ENCODE peak calls at places on chromosomes 2 and 18, in nine cellular contexts. D, U, K, E, T, I, J, H and M are unnamed samples.

GRCh38 chr2:182950546-182950945 is 84.1 kb upstream of the FRZB start:
- DNase-seq in T (no peak), I (no peak), H (no peak), J (no peak), D (no peak), E (no peak), K (no peak), U (no peak), M (no peak)

GRCh38 chr2:159735648-159736047 is 23.3 kb downstream of the MARCHF7 start:
- DNase-seq in K (no peak), T (no peak), U (no peak), D (no peak), E (no peak), H (no peak), I (no peak), J (no peak), M (no peak)

GRCh38 chr2:202046577-202046976 is 12.9 kb downstream of the FZD7 start:
- DNase-seq in I (no peak), H (no peak), J (no peak), E (no peak), D (no peak), U (no peak), K (no peak), T (no peak), M (no peak)

GRCh38 chr2:187500585-187501359 is 52.7 kb upstream of the CALCRL start:
- DNase-seq in H (no peak), D (no peak), U (peak; percentile 65), J (no peak), I (no peak), E (peak; percentile 84), K (no peak), T (no peak), M (no peak)

GRCh38 chr2:165793779-165794519 is at the start of gene GALNT3:
- DNase-seq in U (no peak), H (peak; percentile 94), K (no peak), T (peak; percentile 92), D (no peak), I (peak; percentile 22), J (peak; percentile 91), E (no peak), M (no peak)

GRCh38 chr2:172442072-172442895 is 14.9 kb downstream of the ITGA6 start:
- DNase-seq in K (peak; percentile 52), H (peak; percentile 87), T (peak; percentile 36), E (peak; percentile 97), J (no peak), U (peak; percentile 75), I (no peak), D (peak; percentile 62), M (peak; percentile 62)

GRCh38 chr2:74712223-74713053 is 58.4 kb downstream of the SEMA4F start:
- DNase-seq in I (no peak), E (no peak), T (no peak), J (no peak), K (no peak), H (no peak), D (no peak), U (no peak), M (no peak)

GRCh38 chr2:232941400-232941799 is 71.3 kb downstream of the SNORC start:
- DNase-seq in D (no peak), H (no peak), I (no peak), T (no peak), E (no peak), J (peak; percentile 1), U (no peak), K (no peak), M (no peak)

GRCh38 chr2:96546797-96547196 is 10.2 kb downstream of the ARID5A start:
- DNase-seq in E (no peak), I (no peak), D (no peak), K (no peak), U (no peak), T (no peak), H (no peak), J (no peak), M (no peak)

GRCh38 chr2:18749912-18750526 is 160.7 kb upstream of the NT5C1B start:
- DNase-seq in J (no peak), D (peak; percentile 36), E (peak; percentile 66), H (peak; percentile 49), T (peak; percentile 67), I (peak; percentile 53), K (peak; percentile 73), U (peak; percentile 65), M (peak; percentile 4)

GRCh38 chr2:21415234-21415633 is 291.5 kb downstream of the TDRD15 start:
- DNase-seq in K (no peak), T (no peak), H (no peak), D (no peak), U (peak; percentile 23), I (no peak), J (no peak), E (no peak), M (no peak)

GRCh38 chr2:127024769-127025356 is 82.1 kb downstream of the BIN1 start:
- DNase-seq in T (no peak), E (peak; percentile 40), K (peak; percentile 39), J (peak; percentile 85), I (no peak), U (no peak), H (peak; percentile 33), D (no peak), M (no peak)

GRCh38 chr18:44915661-44916060 is 235.0 kb downstream of the SETBP1 start:
- DNase-seq in H (no peak), D (no peak), E (no peak), T (no peak), U (no peak), K (no peak), J (no peak), I (no peak), M (no peak)

GRCh38 chr2:157627594-157628281 is 926 bp downstream of the ACVR1C start:
- DNase-seq in K (no peak), U (no peak), I (peak; percentile 28), D (no peak), E (peak; percentile 3), T (no peak), H (peak; percentile 82), J (no peak), M (no peak)

GRCh38 chr2:157625311-157625710 is 3.4 kb downstream of the ACVR1C start:
- DNase-seq in H (no peak), J (no peak), I (no peak), E (no peak), D (no peak), U (no peak), T (no peak), K (no peak), M (no peak)

GRCh38 chr2:157628282-157628531 is 457 bp downstream of the ACVR1C start:
- DNase-seq in U (no peak), H (peak; percentile 32), D (no peak), T (no peak), E (no peak), I (peak; percentile 9), K (no peak), J (no peak), M (no peak)

GRCh38 chr2:157628532-157629415 is at the start of gene ACVR1C:
- DNase-seq in J (peak; percentile 85), K (peak; percentile 15), U (peak; percentile 84), T (peak; percentile 50), E (peak; percentile 37), H (peak; percentile 90), I (peak; percentile 52), D (peak; percentile 38), M (peak; percentile 50)
- TF ChIP-seq POLR2A in J (no peak), K (no peak), U (no peak), T (no peak), E (no peak), H (peak; percentile 74), I (no peak), D (no peak), M (no peak)

GRCh38 chr2:191688934-191689695 is 11.2 kb downstream of the NABP1 start:
- DNase-seq in T (no peak), U (peak; percentile 76), H (no peak), I (no peak), E (peak; percentile 80), D (no peak), K (no peak), J (no peak), M (no peak)
- TF ChIP-seq POLR2A in T (no peak), U (no peak), H (no peak), I (no peak), E (no peak), D (no peak), K (peak; percentile 10), J (no peak), M (no peak)

GRCh38 chr18:62522178-62522509 is 681 bp upstream of the ZCCHC2 start:
- DNase-seq in E (no peak), J (no peak), D (no peak), U (no peak), K (no peak), T (no peak), I (no peak), H (no peak), M (no peak)

GRCh38 chr18:62523631-62524442 is 1.0 kb downstream of the ZCCHC2 start:
- DNase-seq in E (peak; percentile 52), U (no peak), H (peak; percentile 48), J (peak; percentile 91), K (peak; percentile 50), I (peak; percentile 48), T (peak; percentile 27), D (peak; percentile 57), M (no peak)

GRCh38 chr18:62523255-62523588 is 397 bp downstream of the ZCCHC2 start:
- DNase-seq in K (no peak), E (no peak), U (no peak), J (no peak), T (no peak), I (no peak), D (no peak), H (no peak), M (no peak)

GRCh38 chr18:62521588-62521987 is 1.2 kb upstream of the ZCCHC2 start:
- DNase-seq in H (no peak), J (no peak), K (no peak), T (no peak), U (peak; percentile 56), I (no peak), D (no peak), E (no peak), M (no peak)

DNA sequence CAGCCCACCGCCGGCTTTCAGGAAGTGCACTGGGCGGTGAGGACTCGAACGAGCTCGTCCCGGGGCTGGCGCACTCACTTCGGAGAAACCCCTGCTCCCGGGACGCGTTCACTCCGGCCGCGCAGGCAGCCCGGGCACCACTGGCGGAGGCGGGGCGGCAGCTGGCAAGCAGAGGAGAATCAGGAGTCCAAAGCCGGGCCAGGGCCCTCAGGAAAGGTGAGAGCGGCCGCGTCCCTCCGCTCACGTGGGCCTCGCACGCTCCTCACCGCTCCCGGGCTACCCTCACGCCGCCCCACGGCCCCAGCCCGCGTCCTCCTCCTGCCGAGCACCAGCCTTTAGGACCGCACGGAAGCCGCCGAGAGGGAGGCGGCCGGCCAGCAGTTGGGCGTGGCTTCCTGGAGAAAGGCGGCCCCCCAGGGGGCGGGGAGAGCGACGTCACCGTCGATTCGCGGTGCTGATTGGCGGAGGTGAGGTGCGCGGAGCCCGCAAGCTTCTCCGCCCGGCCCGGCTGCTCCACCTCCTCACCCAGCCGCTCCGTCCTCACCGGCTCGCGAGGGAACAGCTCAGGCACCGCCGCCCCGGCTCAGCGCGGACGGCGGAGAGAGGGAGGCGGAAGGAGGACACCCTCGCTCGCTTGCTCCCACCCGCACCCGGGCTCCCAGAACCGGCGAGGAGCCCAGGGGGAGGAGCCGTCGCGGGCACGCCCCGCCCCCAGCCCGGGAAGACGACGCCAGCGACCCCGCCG is at the start of gene ZCCHC2:
- DNase-seq in J (peak; percentile 100), T (peak; percentile 98), H (peak; percentile 99), K (peak; percentile 97), D (peak; percentile 99), E (peak; percentile 96), I (peak; percentile 98), U (peak; percentile 92), M (peak; percentile 86)
- TF ChIP-seq POLR2A in J (peak; percentile 69), T (peak; percentile 97), H (peak; percentile 86), K (peak; percentile 96), D (peak; percentile 78), E (peak; percentile 65), I (peak; percentile 90), U (no peak), M (peak; percentile 47)

GRCh38 chr2:25362049-25362563 is 20.4 kb upstream of the DNMT3A start:
- DNase-seq in K (peak; percentile 93), T (peak; percentile 91), J (peak; percentile 98), D (peak; percentile 91), U (peak; percentile 93), I (peak; percentile 89), E (peak; percentile 88), H (peak; percentile 94), M (peak; percentile 92)
- TF ChIP-seq POLR2A in K (peak; percentile 58), T (peak; percentile 84), J (no peak), D (no peak), U (peak; percentile 86), I (peak; percentile 79), E (no peak), H (peak; percentile 78), M (peak; percentile 63)